ENCODE peak calls at places on chromosome 2, in five cellular contexts. T is psoas muscle, R is DND-41, D is Peyer's patch, L is A673. M is an unnamed sample.

GRCh38 chr2:42060718-42061619 is 13.1 kb downstream of the PKDCC start:
- DNase-seq in T (peak), R (no peak), D (peak), L (peak), M (no peak)

GRCh38 chr2:110167326-110167955 is 37.4 kb downstream of the NPHP1 start:
- DNase-seq in T (no peak), R (no peak), D (no peak), L (peak), M (no peak)

GRCh38 chr2:113182471-113183260 is 8.9 kb downstream of the PSD4 start:
- DNase-seq in T (no peak), R (no peak), D (no peak), L (no peak), M (no peak)

GRCh38 chr2:127859712-127860085 is 1.7 kb upstream of the POLR2D start:
- DNase-seq in T (no peak), R (no peak), D (peak), L (no peak), M (no peak)

GRCh38 chr2:133561045-133561852 is 7.0 kb downstream of the NCKAP5 start:
- DNase-seq in T (no peak), R (no peak), D (peak), L (peak), M (no peak)

GRCh38 chr2:107072150-107072940 is 186.4 kb upstream of the ST6GAL2 start:
- DNase-seq in T (no peak), R (no peak), D (no peak), L (no peak), M (no peak)

GRCh38 chr2:54656863-54657262 is 66.6 kb upstream of the EML6 start:
- DNase-seq in T (no peak), R (no peak), D (no peak), L (no peak), M (no peak)

GRCh38 chr2:75064691-75065396 is 106.4 kb downstream of the POLE4 start:
- DNase-seq in T (peak), R (peak), D (peak), L (peak), M (no peak)

GRCh38 chr2:225457462-225457861 is 58.0 kb downstream of the NYAP2 start:
- DNase-seq in T (no peak), R (no peak), D (no peak), L (no peak), M (no peak)

GRCh38 chr2:113838277-113838676 is 51.6 kb upstream of the ACTR3 start:
- DNase-seq in T (no peak), R (no peak), D (no peak), L (no peak), M (no peak)

GRCh38 chr2:16123421-16123820 is 183.1 kb downstream of the MYCN start:
- DNase-seq in T (no peak), R (no peak), D (no peak), L (no peak), M (no peak)

GRCh38 chr2:61184263-61184662 is 22.3 kb downstream of the C2orf74 start:
- DNase-seq in T (no peak), R (no peak), D (no peak), L (no peak), M (no peak)

GRCh38 chr2:1952582-1952981 is 208.3 kb upstream of the PXDN start:
- DNase-seq in T (no peak), R (no peak), D (no peak), L (no peak), M (no peak)

GRCh38 chr2:1960761-1961160 is 216.4 kb upstream of the PXDN start:
- DNase-seq in T (no peak), R (no peak), D (no peak), L (no peak), M (no peak)

GRCh38 chr2:1954061-1954460 is 209.7 kb upstream of the PXDN start:
- DNase-seq in T (no peak), R (no peak), D (no peak), L (no peak), M (no peak)

GRCh38 chr2:1956520-1957289 is 212.4 kb upstream of the PXDN start:
- DNase-seq in T (no peak), R (no peak), D (no peak), L (no peak), M (no peak)
- H3K27ac ChIP-seq in T (no peak), R (no peak), D (no peak), L (no peak), M (no peak)

DNA sequence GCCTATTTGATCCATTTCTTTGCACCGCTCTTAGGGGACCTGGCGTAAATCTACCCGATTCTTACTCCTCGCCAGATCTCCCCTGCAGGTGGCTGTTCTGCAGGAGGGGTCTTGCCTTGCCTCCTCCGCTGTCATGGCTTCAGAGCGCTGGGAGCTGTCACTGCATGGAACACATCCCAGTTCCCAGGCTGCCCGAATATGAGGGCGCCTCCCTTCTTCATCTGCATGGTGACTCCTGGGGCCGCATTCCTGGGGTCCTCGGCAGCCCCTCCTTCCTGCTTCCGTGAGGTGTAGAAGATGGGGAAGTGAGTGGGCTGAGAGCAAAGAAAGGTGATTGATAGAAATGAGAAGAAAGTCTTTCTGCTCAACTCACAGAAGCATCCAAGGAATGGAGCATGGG is 27.3 kb upstream of the COPS8 start:
- DNase-seq in T (no peak), R (no peak), D (no peak), L (no peak), M (no peak)
- H3K4me3 ChIP-seq in T (no peak), R (no peak), D (peak), L (no peak), M (no peak)

DNA sequence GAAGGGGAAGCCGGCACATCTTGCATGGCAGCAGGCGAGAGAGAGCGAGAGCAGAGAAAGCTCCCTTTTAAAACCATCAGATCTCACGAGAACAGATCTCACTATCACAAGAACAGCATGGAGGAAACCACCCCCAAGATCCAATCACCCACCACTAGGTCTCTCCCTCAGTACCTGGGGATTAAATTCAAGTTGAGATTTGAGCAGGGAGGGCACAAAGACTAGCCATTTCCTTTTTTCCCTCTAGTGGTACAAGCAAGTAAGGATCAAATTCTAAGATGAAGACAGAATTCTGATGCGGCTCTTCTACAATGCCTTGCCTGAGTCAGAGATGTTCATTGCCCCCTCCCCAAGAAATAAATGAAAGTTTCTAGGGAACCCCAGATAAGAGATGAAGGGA is 45.6 kb upstream of the ANKRD44 start:
- DNase-seq in T (no peak), R (no peak), D (no peak), L (peak), M (no peak)
- TF ChIP-seq CTCF in T (no peak), R (peak), D (peak), L (peak), M (no peak)

GRCh38 chr2:205052781-205053180 is 507.5 kb downstream of the PARD3B start:
- DNase-seq in T (no peak), R (no peak), D (no peak), L (no peak), M (no peak)
- H3K27ac ChIP-seq in T (no peak), R (no peak), D (no peak), L (no peak), M (no peak)

GRCh38 chr2:28809927-28810326 is 707 bp upstream of the SPDYA start:
- DNase-seq in T (no peak), R (no peak), D (no peak), L (no peak), M (no peak)
- H3K4me3 ChIP-seq in T (peak), R (no peak), D (no peak), L (peak), M (peak)